ENCODE peak calls at places on chromosomes 3 and 15, in five cellular contexts. S is body of pancreas; B is HuH-7.5; D is LoVo; V is stimulated activated CD4-positive, alpha-beta T cell treated with anti-CD3 and anti-CD28 coated beads, TNF-alpha, amount 100 ng/mL, for 24 hours. C is an unnamed sample.

GRCh38 chr3:134376385-134376765 is 2.1 kb upstream of the AMOTL2 start:
- DNase-seq in D (no peak), B (no peak), V (no peak), S (no peak), C (peak; percentile 8)

GRCh38 chr15:57307527-57308193 is 68.6 kb upstream of the CGNL1 start:
- DNase-seq in D (no peak), V (no peak), B (no peak), S (no peak), C (no peak)

GRCh38 chr15:32936283-32936918 is 218.6 kb downstream of the GREM1 start:
- DNase-seq in D (no peak), B (no peak), S (no peak), V (no peak), C (no peak)

GRCh38 chr3:65961733-65962132 is 77.0 kb downstream of the MAGI1 start:
- DNase-seq in B (no peak), V (no peak), S (no peak), D (no peak), C (peak; percentile 44)

GRCh38 chr3:184405075-184406060 is 25.5 kb downstream of the CHRD start:
- DNase-seq in S (no peak), B (no peak), D (no peak), V (no peak), C (no peak)

GRCh38 chr3:160402249-160403027 is 3.0 kb downstream of the SMC4 start:
- DNase-seq in D (no peak), S (no peak), B (no peak), V (no peak), C (no peak)

GRCh38 chr3:189324538-189325138 is 152.9 kb downstream of the TPRG1 start:
- DNase-seq in D (peak; percentile 99), V (peak; percentile 74), B (no peak), S (peak; percentile 34), C (peak; percentile 14)

GRCh38 chr3:172446198-172446597 is 2.1 kb downstream of the GHSR start:
- DNase-seq in B (no peak), D (peak; percentile 40), S (no peak), V (no peak), C (no peak)

GRCh38 chr3:54188176-54188791 is 65.9 kb downstream of the CACNA2D3 start:
- DNase-seq in S (peak; percentile 66), B (peak; percentile 13), D (peak; percentile 70), V (peak; percentile 6), C (peak; percentile 65)

GRCh38 chr15:90154861-90155626 is 46.1 kb upstream of the SEMA4B start:
- DNase-seq in D (no peak), B (peak; percentile 74), S (peak; percentile 88), V (no peak), C (no peak)

GRCh38 chr15:35209838-35210237 is 124.7 kb upstream of the NANOGP8 start:
- DNase-seq in D (no peak), V (no peak), B (peak; percentile 31), S (no peak), C (no peak)

GRCh38 chr3:195839260-195840010 is 27.7 kb upstream of the MUC4 start:
- DNase-seq in S (no peak), B (no peak), D (no peak), V (no peak), C (no peak)

GRCh38 chr15:95254263-95254662 is 1022.9 kb downstream of the MCTP2 start:
- DNase-seq in V (no peak), B (no peak), D (no peak), S (no peak), C (no peak)

GRCh38 chr3:167673221-167673620 is 19.5 kb upstream of the WDR49 start:
- DNase-seq in B (no peak), V (no peak), S (no peak), D (no peak), C (no peak)

GRCh38 chr3:52704611-52705437 is 767 bp downstream of the GLT8D1 start:
- DNase-seq in V (no peak), S (peak; percentile 36), B (peak; percentile 14), D (peak; percentile 26), C (no peak)

GRCh38 chr3:138381413-138381901 is 33.1 kb downstream of the MRAS start:
- DNase-seq in S (peak; percentile 17), B (no peak), V (no peak), D (no peak), C (peak; percentile 70)

GRCh38 chr3:195041871-195042740 is 228.9 kb downstream of the XXYLT1 start:
- DNase-seq in S (no peak), B (no peak), V (no peak), D (no peak), C (no peak)

GRCh38 chr3:134030382-134030753 is 643 bp upstream of the SLCO2A1 start:
- DNase-seq in S (peak; percentile 16), D (no peak), V (no peak), B (peak; percentile 36), C (no peak)

GRCh38 chr15:86327230-86327865 is 247.7 kb downstream of the AGBL1 start:
- DNase-seq in B (no peak), S (no peak), V (no peak), D (no peak), C (no peak)

GRCh38 chr3:100635273-100635701 is 25.9 kb downstream of the ADGRG7 start:
- DNase-seq in S (peak; percentile 49), B (peak; percentile 27), D (no peak), V (no peak), C (no peak)

GRCh38 chr15:80177151-80177550 is 24.4 kb downstream of the FAH start:
- DNase-seq in B (no peak), V (no peak), S (no peak), D (no peak), C (no peak)

GRCh38 chr3:126288314-126288713 is 68.9 kb downstream of the KLF15 start:
- DNase-seq in S (peak; percentile 34), B (no peak), D (no peak), V (no peak), C (peak; percentile 36)

GRCh38 chr3:48609088-48610005 is at the start of gene UQCRC1:
- DNase-seq in V (peak; percentile 84), D (peak; percentile 96), S (peak; percentile 94), B (peak; percentile 96), C (peak; percentile 92)

GRCh38 chr3:11154036-11154952 is at the start of gene HRH1:
- DNase-seq in S (no peak), D (peak; percentile 20), V (no peak), B (no peak), C (no peak)

GRCh38 chr15:82742134-82742533 is 32.5 kb upstream of the AP3B2 start:
- DNase-seq in S (no peak), D (no peak), B (no peak), V (no peak), C (no peak)

GRCh38 chr3:128318275-128318920 is 148.3 kb downstream of the DNAJB8 start:
- DNase-seq in V (no peak), B (no peak), D (no peak), S (no peak), C (peak; percentile 7)

GRCh38 chr3:164608554-164609276 is 469.6 kb downstream of the SI start:
- DNase-seq in S (peak; percentile 7), B (no peak), V (no peak), D (no peak), C (no peak)

GRCh38 chr3:126018545-126018944 is 49.6 kb downstream of the ROPN1B start:
- DNase-seq in S (no peak), V (no peak), B (no peak), D (no peak), C (no peak)

GRCh38 chr3:3288288-3288687 is 108.8 kb upstream of the CRBN start:
- DNase-seq in D (no peak), S (no peak), B (no peak), V (no peak), C (no peak)

GRCh38 chr3:138818175-138818574 is 16.6 kb downstream of the PIK3CB start:
- DNase-seq in V (no peak), B (no peak), S (no peak), D (no peak), C (no peak)

GRCh38 chr15:46280753-46281521 is 646.1 kb downstream of the SQOR start:
- DNase-seq in B (no peak), S (peak; percentile 65), V (no peak), D (peak; percentile 4), C (no peak)

C was measured in testis.